ENCODE peak calls at places on chromosomes 1 and 21, in five cellular contexts. G is ovary, L is IMR-90, Z is prostate gland, Y is transverse colon. T is an unnamed sample.

GRCh38 chr1:42319128-42319851 is 15.7 kb downstream of the FOXJ3 start:
- DNase-seq in Z (no peak), G (no peak), L (peak; percentile 77), Y (no peak), T (no peak)

GRCh38 chr1:98496246-98496995 is 165.1 kb upstream of the SNX7 start:
- DNase-seq in G (no peak), L (peak; percentile 11), Z (no peak), Y (no peak), T (no peak)

GRCh38 chr21:38268859-38269566 is 12.2 kb downstream of the KCNJ15 start:
- DNase-seq in Y (no peak), G (no peak), Z (no peak), L (no peak), T (no peak)

GRCh38 chr1:63835075-63835633 is 61.3 kb downstream of the ROR1 start:
- DNase-seq in Y (no peak), L (peak; percentile 41), Z (no peak), G (no peak), T (no peak)

GRCh38 chr1:231557898-231558710 is 29.6 kb downstream of the TSNAX start:
- DNase-seq in L (peak; percentile 77), G (no peak), Y (no peak), Z (no peak), T (no peak)

GRCh38 chr1:183804916-183805734 is at the start of gene RGL1:
- DNase-seq in L (peak; percentile 75), G (peak; percentile 81), Y (peak; percentile 60), Z (peak; percentile 80), T (peak; percentile 71)

GRCh38 chr1:19811206-19811851 is 3.8 kb downstream of the RNF186 start:
- DNase-seq in Z (no peak), Y (peak; percentile 66), G (no peak), L (peak; percentile 49), T (peak; percentile 47)

GRCh38 chr1:54791880-54792522 is 9.1 kb downstream of the TTC22 start:
- DNase-seq in Y (no peak), L (peak; percentile 34), G (no peak), Z (no peak), T (no peak)

GRCh38 chr1:1088036-1088800 is 14.1 kb upstream of the RNF223 start:
- DNase-seq in L (no peak), Z (no peak), G (no peak), Y (peak; percentile 7), T (peak; percentile 32)

GRCh38 chr1:203548917-203549708 is 55.2 kb downstream of the OPTC start:
- DNase-seq in G (no peak), Z (no peak), Y (no peak), L (no peak), T (no peak)

GRCh38 chr21:39536835-39537234 is 75.9 kb upstream of the B3GALT5 start:
- DNase-seq in Z (no peak), G (no peak), L (no peak), Y (no peak), T (no peak)

GRCh38 chr21:18041012-18041411 is 203.6 kb upstream of the CHODL start:
- DNase-seq in L (no peak), G (no peak), Y (no peak), Z (no peak), T (no peak)

GRCh38 chr1:159921700-159922498 is 3.4 kb downstream of the TAGLN2 start:
- DNase-seq in Y (peak; percentile 41), Z (no peak), G (peak; percentile 48), L (peak; percentile 34), T (no peak)

GRCh38 chr1:31152181-31152768 is 86.8 kb upstream of the PUM1 start:
- DNase-seq in Y (no peak), G (no peak), Z (no peak), L (peak; percentile 87), T (no peak)

GRCh38 chr1:31154000-31154631 is 85.6 kb downstream of the NKAIN1 start:
- DNase-seq in G (no peak), Z (no peak), Y (no peak), L (no peak), T (no peak)

GRCh38 chr1:31153423-31153822 is 86.3 kb downstream of the NKAIN1 start:
- DNase-seq in Z (no peak), G (no peak), Y (no peak), L (no peak), T (no peak)

GRCh38 chr1:31155216-31155806 is 84.4 kb downstream of the NKAIN1 start:
- DNase-seq in G (peak; percentile 44), Z (peak; percentile 43), L (peak; percentile 32), Y (peak; percentile 78), T (peak; percentile 60)

DNA sequence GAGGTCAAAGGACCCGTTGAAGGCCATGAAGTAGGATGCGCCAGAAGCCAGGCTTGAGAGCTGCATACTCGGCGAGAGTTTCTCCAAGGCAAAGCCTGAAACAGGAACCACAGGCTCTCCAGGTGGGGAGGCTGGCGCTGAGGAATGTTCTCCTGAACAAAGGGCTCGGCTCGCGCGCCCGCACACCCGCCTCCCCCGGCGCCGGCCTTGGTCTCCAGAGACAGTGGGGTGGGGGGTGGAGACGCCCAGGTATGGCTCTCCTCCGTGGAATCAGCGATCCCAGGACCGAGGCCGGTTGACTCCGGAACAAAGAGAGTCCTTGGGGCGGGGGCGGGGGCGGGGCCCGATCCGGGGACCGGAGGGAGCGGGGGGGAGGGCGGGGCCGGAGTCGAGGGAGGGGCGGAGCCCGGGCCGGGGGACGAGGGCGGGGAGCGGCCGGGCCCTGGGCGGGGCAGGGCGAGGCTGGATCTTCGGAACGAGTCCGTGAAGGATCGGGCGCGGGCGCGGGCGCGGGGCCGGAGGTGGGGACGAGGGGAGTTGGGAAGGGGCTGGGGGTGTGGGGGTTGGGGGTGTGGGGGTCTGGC is 85.0 kb downstream of the NKAIN1 start:
- DNase-seq in L (peak; percentile 55), Z (peak; percentile 90), Y (peak; percentile 90), G (peak; percentile 67), T (peak; percentile 72)
- TF ChIP-seq POLR2A in L (peak; percentile 55), Z (peak; percentile 33), Y (peak; percentile 37), G (no peak), T (no peak)

GRCh38 chr1:106956721-106957120 is 99.8 kb upstream of the PRMT6 start:
- DNase-seq in G (no peak), Y (no peak), Z (no peak), L (peak; percentile 0), T (no peak)
- H3K4me1 ChIP-seq in G (no peaks in the 10 kb centered on the region), Y (no peaks in the 10 kb centered on the region), Z (no peaks in the 10 kb centered on the region), L (no peaks in the 10 kb centered on the region), T (no peaks in the 10 kb centered on the region)

GRCh38 chr1:23574265-23574754 is 15.0 kb upstream of the ID3 start:
- DNase-seq in Y (no peak), G (no peak), Z (no peak), L (no peak), T (no peak)
- TF ChIP-seq POLR2A in Y (no peak), G (no peak), Z (no peak), L (no peak), T (no peak)

GRCh38 chr1:93440272-93440671 is 7.6 kb upstream of the FNBP1L start:
- DNase-seq in G (no peak), Y (no peak), Z (no peak), L (no peak), T (no peak)
- H3K4me1 ChIP-seq in G (no peaks in the 10 kb centered on the region), Y (peaks cover 18% of the 10 kb centered on the region), Z (no peaks in the 10 kb centered on the region), L (no peaks in the 10 kb centered on the region), T (peaks cover 5% of the 10 kb centered on the region)

GRCh38 chr1:153985984-153986761 is at the start of gene RAB13:
- DNase-seq in Z (peak; percentile 90), Y (peak; percentile 89), G (peak; percentile 87), L (peak; percentile 80), T (peak; percentile 91)
- TF ChIP-seq POLR2A in Z (peak; percentile 73), Y (peak; percentile 48), G (no peak), L (no peak), T (peak; percentile 30)

T was measured in right lobe of liver.